ENCODE peak calls at places on chromosomes 13 and 19, in eight cellular contexts. S is naive thymus-derived CD4-positive, alpha-beta T cell; Q is stimulated activated CD4-positive, alpha-beta T cell treated with anti-CD3 and anti-CD28 coated beads, Interleukin-1b, Interleukin-23, amount 100 ng/mL, for 24 hours; P is anterior cingulate cortex; J is GM10248; M is osteocyte; Z is activated T-helper 9 cell treated with anti-CD3 and anti-CD28 coated beads, Interleukin-2, amount 50 U/mL, for 16 hours; X is AG09319. N is an unnamed sample.

GRCh38 chr13:97726664-97727235 is 226.7 kb upstream of the IPO5 start:
- DNase-seq in P (no peak), J (no peak), Z (no peak), S (no peak), M (no peak), Q (no peak), X (no peak), N (no peak)

GRCh38 chr19:48715681-48716171 is 3.8 kb downstream of the MAMSTR start:
- DNase-seq in Q (no peak), S (no peak), P (no peak), Z (no peak), J (no peak), M (no peak), X (no peak), N (no peak)

GRCh38 chr13:93646247-93646646 is 419.6 kb downstream of the GPC6 start:
- DNase-seq in X (no peak), Q (no peak), M (no peak), Z (no peak), S (no peak), J (no peak), P (no peak), N (no peak)

GRCh38 chr13:50788551-50788950 is 54.9 kb downstream of the DLEU7 start:
- DNase-seq in Q (no peak), S (no peak), J (no peak), Z (no peak), P (no peak), X (no peak), M (no peak), N (no peak)

GRCh38 chr13:20716951-20717350 is 13.5 kb downstream of the IL17D start:
- DNase-seq in P (no peak), Q (no peak), M (no peak), X (no peak), Z (no peak), S (no peak), J (no peak), N (no peak)

GRCh38 chr13:98484289-98485219 is 92.4 kb downstream of the STK24 start:
- DNase-seq in P (no peak), Q (no peak), Z (peak; percentile 71), X (peak; percentile 82), J (peak; percentile 76), S (no peak), M (peak; percentile 89), N (peak; percentile 77)

GRCh38 chr13:99528547-99528946 is 27.3 kb downstream of the TM9SF2 start:
- DNase-seq in J (peak; percentile 47), P (no peak), M (no peak), Z (no peak), X (no peak), Q (no peak), S (no peak), N (peak; percentile 35)

GRCh38 chr19:722553-723101 is 13.9 kb downstream of the PALM start:
- DNase-seq in Z (no peak), Q (no peak), S (no peak), X (no peak), P (no peak), J (no peak), M (no peak), N (no peak)

GRCh38 chr13:110416131-110416584 is 109.1 kb downstream of the COL4A2 start:
- DNase-seq in Z (no peak), J (no peak), Q (no peak), M (no peak), X (no peak), P (no peak), S (no peak), N (no peak)

GRCh38 chr13:106446011-106446410 is 89.5 kb downstream of the EFNB2 start:
- DNase-seq in Z (no peak), S (no peak), X (no peak), J (no peak), M (peak; percentile 21), P (no peak), Q (no peak), N (no peak)

GRCh38 chr13:101455863-101456262 is 3.4 kb downstream of the ITGBL1 start:
- DNase-seq in M (no peak), X (peak; percentile 62), J (no peak), S (no peak), Q (no peak), Z (no peak), P (no peak), N (no peak)

GRCh38 chr19:5086725-5087439 is 118.0 kb downstream of the KDM4B start:
- DNase-seq in X (no peak), P (no peak), J (no peak), S (no peak), Q (no peak), M (no peak), Z (no peak), N (no peak)

GRCh38 chr19:11444059-11444458 is 8.6 kb downstream of the PRKCSH start:
- DNase-seq in S (no peak), Z (no peak), J (no peak), X (no peak), M (no peak), Q (no peak), P (no peak), N (no peak)

GRCh38 chr13:36275190-36276002 is 22.2 kb downstream of the CCDC169 start:
- DNase-seq in Q (no peak), Z (no peak), M (no peak), P (no peak), S (no peak), J (no peak), X (peak; percentile 39), N (no peak)